ENCODE peak calls at places on chromosome 9, in eight cellular contexts. H is activated T-cell treated with anti-CD3 and anti-CD28 coated beads for 4 hours; M is IMR-90; J is Right ventricle myocardium superior; L is heart right ventricle; O is H4; A is hepatic stellate cell; C is stimulated activated CD8-positive, alpha-beta memory T cell treated with anti-CD3 and anti-CD28 coated beads, Interleukin-4, amount 100 ng/mL, for 24 hours. X is an unnamed sample.

GRCh38 chr9:37200572-37201005 is 80.2 kb downstream of the ZCCHC7 start:
- DNase-seq in H (no peak), M (peak), J (no peak), L (no peak), O (peak), A (peak), C (no peak), X (no peak)

GRCh38 chr9:82117025-82117424 is 128.5 kb downstream of the SPATA31D1 start:
- DNase-seq in H (no peak), M (no peak), J (no peak), L (no peak), O (no peak), A (no peak), C (no peak), X (no peak)

GRCh38 chr9:16870606-16871357 is at the start of gene BNC2:
- DNase-seq in H (no peak), M (peak), J (peak), L (peak), O (no peak), A (peak), C (no peak), X (no peak)

GRCh38 chr9:23825143-23825531 is 903 bp downstream of the ELAVL2 start:
- DNase-seq in H (no peak), M (no peak), J (no peak), L (no peak), O (peak), A (no peak), C (no peak), X (no peak)

GRCh38 chr9:6907772-6908381 is 150.1 kb downstream of the KDM4C start:
- DNase-seq in H (no peak), M (peak), J (no peak), L (no peak), O (no peak), A (no peak), C (no peak), X (no peak)

GRCh38 chr9:122526602-122527001 is 491 bp downstream of the OR1N1 start:
- DNase-seq in H (no peak), M (no peak), J (no peak), L (no peak), O (no peak), A (no peak), C (no peak), X (no peak)

GRCh38 chr9:84841915-84842314 is 172.4 kb downstream of the NTRK2 start:
- DNase-seq in H (no peak), M (no peak), J (no peak), L (no peak), O (no peak), A (no peak), C (no peak), X (no peak)

GRCh38 chr9:98380065-98380681 is 124.7 kb upstream of the TBC1D2 start:
- DNase-seq in H (no peak), M (peak), J (no peak), L (no peak), O (peak), A (peak), C (no peak), X (no peak)

GRCh38 chr9:105693435-105694275 is 686 bp upstream of the TMEM38B start:
- DNase-seq in H (no peak), M (peak), J (no peak), L (no peak), O (no peak), A (peak), C (no peak), X (no peak)

GRCh38 chr9:88746744-88747398 is 211.9 kb downstream of the NXNL2 start:
- DNase-seq in H (no peak), M (no peak), J (no peak), L (no peak), O (no peak), A (no peak), C (no peak), X (no peak)

GRCh38 chr9:69097053-69097452 is 61.5 kb downstream of the FXN start:
- DNase-seq in H (no peak), M (peak), J (no peak), L (no peak), O (no peak), A (peak), C (no peak), X (no peak)

X was measured in activated T-helper 2 cell treated with anti-CD3 and anti-CD28 coated beads, Interferon-gamma antibody, Interleukin-2, Interleukin-4, amounts not matched to agents 10 μg/mL and 5 μg/mL and 100 μg/mL, durations not matched to agents 14 hours and 24 hours and 36 hours.